ENCODE peak calls at places on chromosomes 7 and 10, in five cellular contexts. One of them, this sample, is unnamed.
A peak's percentile ranks its signal among the peaks of the same experiment; 100 is the strongest.

GRCh38 chr7:100827330-100828226 is at the start of gene EPHB4:
- DNase-seq in stimulated activated CD8-positive, alpha-beta memory T cell treated with anti-CD3 and anti-CD28 coated beads, Interleukin-15, amount 100 ng/mL, for 24 hours: no peak
- DNase-seq in naive thymus-derived CD8-positive, alpha-beta T cell: no peak
- DNase-seq in fibroblast of mammary gland: peak; percentile 74
- DNase-seq in HEK293T: peak; percentile 85
- DNase-seq in this sample: peak; percentile 91

GRCh38 chr10:13857465-13857864 is 270.7 kb downstream of the PRPF18 start:
- DNase-seq in stimulated activated CD8-positive, alpha-beta memory T cell treated with anti-CD3 and anti-CD28 coated beads, Interleukin-15, amount 100 ng/mL, for 24 hours: no peak
- DNase-seq in naive thymus-derived CD8-positive, alpha-beta T cell: no peak
- DNase-seq in fibroblast of mammary gland: no peak
- DNase-seq in HEK293T: no peak
- DNase-seq in this sample: no peak

GRCh38 chr7:44964384-44964830 is 14.4 kb downstream of the MYO1G start:
- DNase-seq in stimulated activated CD8-positive, alpha-beta memory T cell treated with anti-CD3 and anti-CD28 coated beads, Interleukin-15, amount 100 ng/mL, for 24 hours: no peak
- DNase-seq in naive thymus-derived CD8-positive, alpha-beta T cell: no peak
- DNase-seq in fibroblast of mammary gland: peak; percentile 30
- DNase-seq in HEK293T: peak; percentile 42
- DNase-seq in this sample: no peak

GRCh38 chr10:6037422-6037821 is 24.7 kb downstream of the IL2RA start:
- DNase-seq in stimulated activated CD8-positive, alpha-beta memory T cell treated with anti-CD3 and anti-CD28 coated beads, Interleukin-15, amount 100 ng/mL, for 24 hours: no peak
- DNase-seq in naive thymus-derived CD8-positive, alpha-beta T cell: no peak
- DNase-seq in fibroblast of mammary gland: no peak
- DNase-seq in HEK293T: no peak
- DNase-seq in this sample: no peak

GRCh38 chr10:986137-986825 is 2.0 kb upstream of the GTPBP4 start:
- DNase-seq in stimulated activated CD8-positive, alpha-beta memory T cell treated with anti-CD3 and anti-CD28 coated beads, Interleukin-15, amount 100 ng/mL, for 24 hours: no peak
- DNase-seq in naive thymus-derived CD8-positive, alpha-beta T cell: no peak
- DNase-seq in fibroblast of mammary gland: peak; percentile 45
- DNase-seq in HEK293T: no peak
- DNase-seq in this sample: peak; percentile 41

GRCh38 chr10:124906551-124907001 is 35.3 kb upstream of the ZRANB1 start:
- DNase-seq in stimulated activated CD8-positive, alpha-beta memory T cell treated with anti-CD3 and anti-CD28 coated beads, Interleukin-15, amount 100 ng/mL, for 24 hours: no peak
- DNase-seq in naive thymus-derived CD8-positive, alpha-beta T cell: no peak
- DNase-seq in fibroblast of mammary gland: peak; percentile 90
- DNase-seq in HEK293T: no peak
- DNase-seq in this sample: peak; percentile 89

GRCh38 chr10:14665304-14665703 is 109.4 kb downstream of the FAM107B start:
- DNase-seq in stimulated activated CD8-positive, alpha-beta memory T cell treated with anti-CD3 and anti-CD28 coated beads, Interleukin-15, amount 100 ng/mL, for 24 hours: no peak
- DNase-seq in naive thymus-derived CD8-positive, alpha-beta T cell: no peak
- DNase-seq in fibroblast of mammary gland: peak; percentile 15
- DNase-seq in HEK293T: no peak
- DNase-seq in this sample: peak; percentile 27

GRCh38 chr7:2465928-2466327 is 10.3 kb downstream of the GRIFIN start:
- DNase-seq in stimulated activated CD8-positive, alpha-beta memory T cell treated with anti-CD3 and anti-CD28 coated beads, Interleukin-15, amount 100 ng/mL, for 24 hours: no peak
- DNase-seq in naive thymus-derived CD8-positive, alpha-beta T cell: no peak
- DNase-seq in fibroblast of mammary gland: no peak
- DNase-seq in HEK293T: no peak
- DNase-seq in this sample: no peak

GRCh38 chr7:117004899-117005298 is 51.6 kb downstream of the ST7 start:
- DNase-seq in stimulated activated CD8-positive, alpha-beta memory T cell treated with anti-CD3 and anti-CD28 coated beads, Interleukin-15, amount 100 ng/mL, for 24 hours: no peak
- DNase-seq in naive thymus-derived CD8-positive, alpha-beta T cell: no peak
- DNase-seq in fibroblast of mammary gland: no peak
- DNase-seq in HEK293T: no peak
- DNase-seq in this sample: no peak

GRCh38 chr10:33134011-33134751 is 176.2 kb upstream of the ITGB1 start:
- DNase-seq in stimulated activated CD8-positive, alpha-beta memory T cell treated with anti-CD3 and anti-CD28 coated beads, Interleukin-15, amount 100 ng/mL, for 24 hours: no peak
- DNase-seq in naive thymus-derived CD8-positive, alpha-beta T cell: no peak
- DNase-seq in fibroblast of mammary gland: peak; percentile 92
- DNase-seq in HEK293T: no peak
- DNase-seq in this sample: peak; percentile 87

GRCh38 chr7:107463139-107464078 is 6.4 kb upstream of the GPR22 start:
- DNase-seq in stimulated activated CD8-positive, alpha-beta memory T cell treated with anti-CD3 and anti-CD28 coated beads, Interleukin-15, amount 100 ng/mL, for 24 hours: no peak
- DNase-seq in naive thymus-derived CD8-positive, alpha-beta T cell: peak; percentile 49
- DNase-seq in fibroblast of mammary gland: peak; percentile 85
- DNase-seq in HEK293T: peak; percentile 54
- DNase-seq in this sample: peak; percentile 69

GRCh38 chr7:130982160-130982638 is 248.2 kb upstream of the KLF14 start:
- DNase-seq in stimulated activated CD8-positive, alpha-beta memory T cell treated with anti-CD3 and anti-CD28 coated beads, Interleukin-15, amount 100 ng/mL, for 24 hours: no peak
- DNase-seq in naive thymus-derived CD8-positive, alpha-beta T cell: peak; percentile 62
- DNase-seq in fibroblast of mammary gland: peak; percentile 66
- DNase-seq in HEK293T: peak; percentile 36
- DNase-seq in this sample: peak; percentile 59

GRCh38 chr7:54946271-54946670 is 72.5 kb upstream of the EGFR start:
- DNase-seq in stimulated activated CD8-positive, alpha-beta memory T cell treated with anti-CD3 and anti-CD28 coated beads, Interleukin-15, amount 100 ng/mL, for 24 hours: no peak
- DNase-seq in naive thymus-derived CD8-positive, alpha-beta T cell: no peak
- DNase-seq in fibroblast of mammary gland: no peak
- DNase-seq in HEK293T: no peak
- DNase-seq in this sample: no peak

GRCh38 chr7:72028267-72028666 is 383.9 kb downstream of the CALN1 start:
- DNase-seq in stimulated activated CD8-positive, alpha-beta memory T cell treated with anti-CD3 and anti-CD28 coated beads, Interleukin-15, amount 100 ng/mL, for 24 hours: no peak
- DNase-seq in naive thymus-derived CD8-positive, alpha-beta T cell: no peak
- DNase-seq in fibroblast of mammary gland: no peak
- DNase-seq in HEK293T: no peak
- DNase-seq in this sample: no peak

GRCh38 chr7:17298102-17298839 is at the start of gene AHR:
- DNase-seq in stimulated activated CD8-positive, alpha-beta memory T cell treated with anti-CD3 and anti-CD28 coated beads, Interleukin-15, amount 100 ng/mL, for 24 hours: peak; percentile 75
- DNase-seq in naive thymus-derived CD8-positive, alpha-beta T cell: peak; percentile 80
- DNase-seq in fibroblast of mammary gland: peak; percentile 92
- DNase-seq in HEK293T: peak; percentile 88
- DNase-seq in this sample: peak; percentile 96

GRCh38 chr7:94432799-94433198 is 38.1 kb downstream of the COL1A2 start:
- DNase-seq in stimulated activated CD8-positive, alpha-beta memory T cell treated with anti-CD3 and anti-CD28 coated beads, Interleukin-15, amount 100 ng/mL, for 24 hours: no peak
- DNase-seq in naive thymus-derived CD8-positive, alpha-beta T cell: no peak
- DNase-seq in fibroblast of mammary gland: peak; percentile 29
- DNase-seq in HEK293T: no peak
- DNase-seq in this sample: peak; percentile 10

GRCh38 chr10:77784856-77785255 is 141.7 kb downstream of the DLG5 start:
- DNase-seq in stimulated activated CD8-positive, alpha-beta memory T cell treated with anti-CD3 and anti-CD28 coated beads, Interleukin-15, amount 100 ng/mL, for 24 hours: no peak
- DNase-seq in naive thymus-derived CD8-positive, alpha-beta T cell: no peak
- DNase-seq in fibroblast of mammary gland: peak; percentile 52
- DNase-seq in HEK293T: no peak
- DNase-seq in this sample: peak; percentile 61

GRCh38 chr10:110563132-110563531 is 4.4 kb upstream of the SMC3 start:
- DNase-seq in stimulated activated CD8-positive, alpha-beta memory T cell treated with anti-CD3 and anti-CD28 coated beads, Interleukin-15, amount 100 ng/mL, for 24 hours: no peak
- DNase-seq in naive thymus-derived CD8-positive, alpha-beta T cell: no peak
- DNase-seq in fibroblast of mammary gland: no peak
- DNase-seq in HEK293T: no peak
- DNase-seq in this sample: no peak

GRCh38 chr7:30164567-30164966 is 29.8 kb downstream of the MTURN start:
- DNase-seq in stimulated activated CD8-positive, alpha-beta memory T cell treated with anti-CD3 and anti-CD28 coated beads, Interleukin-15, amount 100 ng/mL, for 24 hours: no peak
- DNase-seq in naive thymus-derived CD8-positive, alpha-beta T cell: no peak
- DNase-seq in fibroblast of mammary gland: peak; percentile 73
- DNase-seq in HEK293T: peak; percentile 45
- DNase-seq in this sample: peak; percentile 54

GRCh38 chr7:134290286-134290685 is 26.4 kb downstream of the SLC35B4 start:
- DNase-seq in stimulated activated CD8-positive, alpha-beta memory T cell treated with anti-CD3 and anti-CD28 coated beads, Interleukin-15, amount 100 ng/mL, for 24 hours: no peak
- DNase-seq in naive thymus-derived CD8-positive, alpha-beta T cell: no peak
- DNase-seq in fibroblast of mammary gland: peak; percentile 54
- DNase-seq in HEK293T: no peak
- DNase-seq in this sample: peak; percentile 25

GRCh38 chr10:124168581-124168980 is 75.2 kb upstream of the CHST15 start:
- DNase-seq in stimulated activated CD8-positive, alpha-beta memory T cell treated with anti-CD3 and anti-CD28 coated beads, Interleukin-15, amount 100 ng/mL, for 24 hours: no peak
- DNase-seq in naive thymus-derived CD8-positive, alpha-beta T cell: no peak
- DNase-seq in fibroblast of mammary gland: no peak
- DNase-seq in HEK293T: no peak
- DNase-seq in this sample: no peak